ENCODE peak calls at places on chromosomes 12 and 14, in six cellular contexts. S, E, Y, L, R and G are unnamed samples.

GRCh38 chr12:6380141-6381121 is 3.5 kb upstream of the LTBR start:
- DNase-seq in S (peak; percentile 65), E (no peak), Y (no peak), L (peak; percentile 41), R (no peak), G (no peak)

GRCh38 chr14:52111583-52111982 is 42.7 kb upstream of the NID2 start:
- DNase-seq in S (peak; percentile 76), E (peak; percentile 84), Y (no peak), L (peak; percentile 91), R (peak; percentile 45), G (peak; percentile 60)

GRCh38 chr12:60191271-60191670 is 595.4 kb downstream of the SLC16A7 start:
- DNase-seq in S (no peak), E (no peak), Y (no peak), L (no peak), R (no peak), G (no peak)

GRCh38 chr14:64683264-64683663 is 21.0 kb upstream of the PLEKHG3 start:
- DNase-seq in S (no peak), E (no peak), Y (no peak), L (no peak), R (no peak), G (no peak)

GRCh38 chr12:79983492-79983891 is 48.6 kb upstream of the PPP1R12A start:
- DNase-seq in S (peak; percentile 21), E (peak; percentile 53), Y (no peak), L (peak; percentile 96), R (peak; percentile 87), G (peak; percentile 16)

GRCh38 chr14:74946659-74947281 is 8.6 kb downstream of the PGF start:
- DNase-seq in S (no peak), E (peak; percentile 24), Y (no peak), L (no peak), R (no peak), G (peak; percentile 66)

GRCh38 chr14:23015618-23016017 is 5.7 kb upstream of the C14orf93 start:
- DNase-seq in S (no peak), E (no peak), Y (no peak), L (no peak), R (no peak), G (no peak)

GRCh38 chr14:24072436-24072835 is 1.1 kb downstream of the CPNE6 start:
- DNase-seq in S (no peak), E (no peak), Y (no peak), L (no peak), R (no peak), G (no peak)

GRCh38 chr12:105970885-105971284 is 167.9 kb downstream of the NUAK1 start:
- DNase-seq in S (no peak), E (no peak), Y (no peak), L (no peak), R (no peak), G (peak; percentile 95)

GRCh38 chr12:109385339-109386078 is 37.8 kb downstream of the MYO1H start:
- DNase-seq in S (peak; percentile 68), E (peak; percentile 64), Y (no peak), L (peak; percentile 63), R (peak; percentile 62), G (peak; percentile 71)

GRCh38 chr12:53174881-53175491 is 5.5 kb upstream of the ZNF740 start:
- DNase-seq in S (no peak), E (peak; percentile 94), Y (no peak), L (peak; percentile 59), R (no peak), G (peak; percentile 38)

GRCh38 chr12:12327802-12328201 is 22.2 kb downstream of the MANSC1 start:
- DNase-seq in S (peak; percentile 82), E (peak; percentile 82), Y (no peak), L (peak; percentile 76), R (peak; percentile 68), G (peak; percentile 70)

GRCh38 chr12:42588981-42589464 is 523 bp downstream of the PRICKLE1 start:
- DNase-seq in S (peak; percentile 61), E (peak; percentile 31), Y (peak; percentile 55), L (no peak), R (peak; percentile 37), G (peak; percentile 56)

GRCh38 chr14:38790916-38791315 is 312.1 kb downstream of the SEC23A start:
- DNase-seq in S (no peak), E (no peak), Y (no peak), L (no peak), R (no peak), G (no peak)

GRCh38 chr12:119178544-119179334 is at the start of gene HSPB8:
- DNase-seq in S (peak; percentile 79), E (peak; percentile 76), Y (peak; percentile 92), L (peak; percentile 88), R (peak; percentile 79), G (peak; percentile 28)

GRCh38 chr14:36625014-36625413 is 36.6 kb upstream of the PAX9 start:
- DNase-seq in S (no peak), E (no peak), Y (no peak), L (no peak), R (no peak), G (no peak)

GRCh38 chr12:86660488-86661171 is 404.4 kb upstream of the MGAT4C start:
- DNase-seq in S (peak; percentile 18), E (peak; percentile 95), Y (no peak), L (peak; percentile 83), R (peak; percentile 47), G (peak; percentile 80)

GRCh38 chr12:70590549-70591226 is 46.5 kb downstream of the PTPRB start:
- DNase-seq in S (peak; percentile 28), E (no peak), Y (no peak), L (no peak), R (no peak), G (no peak)

GRCh38 chr14:26323781-26324363 is 274.0 kb downstream of the NOVA1 start:
- DNase-seq in S (no peak), E (no peak), Y (no peak), L (no peak), R (no peak), G (no peak)

GRCh38 chr12:44774815-44775411 is 101.2 kb downstream of the NELL2 start:
- DNase-seq in S (peak; percentile 2), E (peak; percentile 42), Y (no peak), L (peak; percentile 18), R (no peak), G (peak; percentile 40)

GRCh38 chr12:14259481-14260010 is 105.9 kb upstream of the ATF7IP start:
- DNase-seq in S (no peak), E (no peak), Y (no peak), L (no peak), R (no peak), G (no peak)

GRCh38 chr12:62260733-62261683 is 804 bp downstream of the USP15 start:
- DNase-seq in S (peak; percentile 63), E (peak; percentile 37), Y (no peak), L (peak; percentile 46), R (peak; percentile 45), G (peak; percentile 54)

GRCh38 chr12:32891956-32892355 is 4.6 kb downstream of the PKP2 start:
- DNase-seq in S (peak; percentile 56), E (peak; percentile 20), Y (no peak), L (no peak), R (no peak), G (peak; percentile 68)

GRCh38 chr14:100725587-100726387 is 905 bp upstream of the DLK1 start:
- DNase-seq in S (no peak), E (no peak), Y (no peak), L (no peak), R (no peak), G (no peak)
- TF ChIP-seq CTCF in S (no peak), E (no peak), Y (no peak), L (no peak), R (no peak), G (no peak)

GRCh38 chr12:131112016-131112415 is 158.3 kb downstream of the ADGRD1 start:
- DNase-seq in S (no peak), E (peak; percentile 31), Y (no peak), L (peak; percentile 17), R (peak; percentile 1), G (no peak)
- H3K4me3 ChIP-seq in S (no peak overlapping the region), E (no peak overlapping the region), Y (no peak overlapping the region), L (no peak overlapping the region), R (no peak overlapping the region), G (no peak overlapping the region)

GRCh38 chr12:89709994-89710872 is 1.6 kb upstream of the ATP2B1 start:
- DNase-seq in S (peak; percentile 51), E (no peak), Y (peak; percentile 67), L (peak; percentile 61), R (no peak), G (peak; percentile 47)

GRCh38 chr12:89708793-89709156 is at the start of gene ATP2B1:
- DNase-seq in S (peak; percentile 90), E (peak; percentile 88), Y (peak; percentile 89), L (peak; percentile 77), R (peak; percentile 87), G (peak; percentile 95)

GRCh38 chr12:89710873-89711179 is 2.2 kb upstream of the ATP2B1 start:
- DNase-seq in S (no peak), E (no peak), Y (no peak), L (peak; percentile 29), R (peak; percentile 17), G (no peak)

GRCh38 chr12:89707992-89708792 is 446 bp downstream of the ATP2B1 start:
- DNase-seq in S (peak; percentile 35), E (peak; percentile 22), Y (peak; percentile 48), L (no peak), R (peak; percentile 13), G (peak; percentile 31)

DNA sequence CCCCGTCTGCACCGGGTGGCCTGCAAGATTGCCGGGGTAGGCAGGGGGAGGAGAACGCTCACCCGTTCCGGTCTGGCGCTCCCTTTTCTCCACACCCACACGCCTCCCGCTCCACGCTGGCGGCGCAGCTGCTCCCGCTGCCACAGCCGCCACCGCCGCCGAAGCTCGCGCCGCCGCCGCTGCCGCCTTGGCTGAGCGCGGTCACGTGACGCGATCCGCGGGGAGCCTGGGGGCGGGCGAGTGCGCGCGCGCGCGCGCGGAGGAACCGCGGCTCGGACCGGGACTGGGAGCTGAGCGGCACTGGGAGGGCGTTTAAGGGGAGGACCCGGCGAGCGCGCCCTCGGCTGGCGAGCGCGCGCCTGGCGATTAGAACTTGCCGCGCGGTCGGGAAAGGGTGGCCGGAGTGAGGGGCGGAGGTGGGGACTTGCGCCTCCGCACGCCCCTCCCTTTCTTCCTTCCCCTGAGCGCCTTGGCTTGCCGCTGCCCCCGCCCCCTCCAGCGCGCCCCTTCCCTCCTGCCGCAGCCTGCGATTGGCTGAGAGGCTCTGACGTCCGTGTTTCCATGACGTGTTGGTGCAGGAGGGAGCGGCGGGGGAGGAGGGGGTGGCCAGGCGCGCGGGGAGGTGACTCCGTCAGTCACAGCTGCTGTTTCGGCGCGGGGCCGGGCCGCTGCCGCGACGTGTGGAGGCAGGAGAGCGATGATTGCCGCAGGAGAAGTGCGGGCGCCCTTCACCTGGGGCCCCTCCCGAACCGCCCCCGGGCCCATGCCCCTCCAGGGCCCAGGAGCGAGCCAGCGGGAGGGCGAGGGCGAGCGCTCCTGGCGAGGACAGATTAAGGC is 737 bp upstream of the ATP2B1 start:
- DNase-seq in S (peak; percentile 100), E (peak; percentile 100), Y (peak; percentile 99), L (peak; percentile 98), R (peak; percentile 100), G (peak; percentile 99)
- TF ChIP-seq CTCF in S (no peak), E (no peak), Y (no peak), L (no peak), R (no peak), G (no peak)

DNA sequence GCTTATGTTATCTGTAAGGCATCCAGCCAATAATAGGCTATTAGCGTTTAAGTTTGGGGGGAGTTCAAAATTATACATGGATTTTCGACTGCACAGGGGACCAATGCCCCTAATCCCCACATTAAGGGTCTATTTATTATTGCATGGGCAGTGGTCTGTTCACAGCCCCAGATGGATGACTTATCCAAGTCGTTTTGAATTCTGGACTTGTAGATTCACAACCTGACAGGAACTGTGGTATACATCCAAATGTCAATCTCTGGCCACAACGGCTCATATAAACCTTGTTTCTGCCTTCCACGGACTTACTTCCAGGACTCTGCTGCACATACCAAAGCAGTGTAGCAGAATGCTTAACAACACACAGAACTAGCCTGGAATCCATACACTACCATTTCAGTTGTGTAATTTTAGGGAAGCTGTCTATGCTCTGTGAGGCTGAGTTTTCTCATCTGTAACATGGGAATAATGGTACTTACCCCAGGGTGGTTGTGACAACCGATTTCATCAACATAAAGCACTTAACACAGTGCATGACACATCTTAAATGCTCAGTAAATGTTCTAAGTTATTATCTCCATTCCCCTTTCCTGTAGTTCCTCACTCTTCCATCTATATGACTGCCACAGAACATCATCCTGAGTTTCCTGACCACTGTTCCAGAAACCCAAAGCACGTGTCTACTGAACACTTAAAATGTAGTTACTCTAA is 3.7 kb downstream of the DDX24 start:
- DNase-seq in S (no peak), E (no peak), Y (no peak), L (no peak), R (no peak), G (no peak)
- H3K4me3 ChIP-seq in S (no peak overlapping the region), E (no peak overlapping the region), Y (peak overlapping the region; percentile 16), L (no peak overlapping the region), R (no peak overlapping the region), G (no peak overlapping the region)